ENCODE peak calls at places on chromosomes 12 and 14, in four cellular contexts. E is M059J, C is nephron progenitor cell, S is hepatic stellate cell. H is an unnamed sample.

GRCh38 chr12:7354521-7354920 is 50.6 kb downstream of the ACSM4 start:
- DNase-seq in C (no peak), S (no peak), E (peak), H (no peak)

GRCh38 chr14:37594238-37594915 is 672 bp downstream of the FOXA1 start:
- DNase-seq in E (peak), S (peak), C (peak), H (peak)

GRCh38 chr14:51104467-51104866 is 9.6 kb upstream of the TRIM9 start:
- DNase-seq in E (no peak), S (no peak), C (no peak), H (peak)

GRCh38 chr14:71382315-71382714 is 475.1 kb downstream of the PCNX1 start:
- DNase-seq in E (no peak), S (no peak), C (no peak), H (no peak)

GRCh38 chr12:13784504-13784903 is 196.9 kb downstream of the GRIN2B start:
- DNase-seq in S (no peak), E (peak), C (no peak), H (no peak)

GRCh38 chr14:88821888-88822287 is 2.6 kb upstream of the TTC8 start:
- DNase-seq in E (no peak), S (no peak), C (no peak), H (no peak)

GRCh38 chr12:101086490-101086889 is 123.5 kb downstream of the SLC5A8 start:
- DNase-seq in S (no peak), E (peak), C (peak), H (no peak)

GRCh38 chr12:44696542-44696941 is 179.6 kb downstream of the NELL2 start:
- DNase-seq in E (peak), C (no peak), S (no peak), H (no peak)

GRCh38 chr12:80935076-80935475 is 2.7 kb downstream of the LIN7A start:
- DNase-seq in S (no peak), C (no peak), E (no peak), H (no peak)

GRCh38 chr14:21476526-21476924 is 234 bp downstream of the RAB2B start:
- DNase-seq in S (peak), C (peak), E (peak), H (no peak)

GRCh38 chr12:90244232-90244631 is 535.6 kb upstream of the ATP2B1 start:
- DNase-seq in C (no peak), S (no peak), E (no peak), H (no peak)

GRCh38 chr14:80624581-80624980 is 317.0 kb downstream of the CEP128 start:
- DNase-seq in E (no peak), S (no peak), C (no peak), H (no peak)

GRCh38 chr14:60722163-60722835 is 1.9 kb downstream of the SIX4 start:
- DNase-seq in S (peak), E (peak), C (peak), H (peak)

GRCh38 chr14:103502877-103503276 is 19.8 kb downstream of the CKB start:
- DNase-seq in C (no peak), E (no peak), S (no peak), H (no peak)

GRCh38 chr12:29710104-29710503 is 73.6 kb downstream of the TMTC1 start:
- DNase-seq in E (peak), C (peak), S (no peak), H (peak)

GRCh38 chr12:104858611-104859010 is 99.5 kb downstream of the SLC41A2 start:
- DNase-seq in S (no peak), C (no peak), E (no peak), H (no peak)

GRCh38 chr14:54486685-54487084 is 2.1 kb downstream of the GMFB start:
- DNase-seq in C (no peak), S (no peak), E (peak), H (peak)

GRCh38 chr14:67461341-67461985 is 27.1 kb downstream of the TMEM229B start:
- DNase-seq in S (no peak), C (no peak), E (peak), H (no peak)

GRCh38 chr12:47990351-47991105 is 13.7 kb downstream of the COL2A1 start:
- DNase-seq in S (no peak), E (peak), C (no peak), H (no peak)

GRCh38 chr12:113984464-113984863 is 18.3 kb upstream of the RBM19 start:
- DNase-seq in E (no peak), C (no peak), S (no peak), H (no peak)

GRCh38 chr12:67909681-67910080 is 79.6 kb upstream of the IFNG-AS1 start:
- DNase-seq in S (no peak), E (peak), C (no peak), H (no peak)

H was measured in cardiac muscle cell.